ENCODE peak calls at places on chromosome 2, in nine cellular contexts. P is AG04450; B is fibroblast of the aortic adventitia; J is heart right ventricle; U is CD4-positive, alpha-beta T cell; Z is GM20000; Q is AG09309; O is bronchial epithelial cell; R is H9. N is an unnamed sample.
A peak's percentile ranks its signal among the peaks of the same experiment; 100 is the strongest.

GRCh38 chr2:209900638-209901037 is 101.8 kb upstream of the RPE start:
- DNase-seq in P (no peak), B (no peak), J (no peak), U (no peak), Z (no peak), Q (no peak), O (no peak), R (no peak), N (no peak)

GRCh38 chr2:176175729-176176074 is 12.8 kb upstream of the HOXD1 start:
- DNase-seq in P (no peak), B (no peak), J (no peak), U (no peak), Z (no peak), Q (no peak), O (no peak), R (no peak), N (no peak)

GRCh38 chr2:240991378-240992263 is 6.8 kb upstream of the SNED1 start:
- DNase-seq in P (peak; percentile 66), B (peak; percentile 88), J (peak; percentile 83), U (no peak), Z (no peak), Q (peak; percentile 69), O (peak; percentile 77), R (peak; percentile 42), N (peak; percentile 76)

GRCh38 chr2:53234548-53234903 is 533.1 kb upstream of the CHAC2 start:
- DNase-seq in P (peak; percentile 13), B (no peak), J (no peak), U (no peak), Z (no peak), Q (no peak), O (peak; percentile 3), R (peak; percentile 33), N (no peak)

GRCh38 chr2:98730053-98730850 is 680 bp downstream of the MGAT4A start:
- DNase-seq in P (no peak), B (peak; percentile 2), J (peak; percentile 42), U (peak; percentile 68), Z (no peak), Q (no peak), O (no peak), R (peak; percentile 42), N (no peak)

GRCh38 chr2:203463176-203463797 is 71.8 kb downstream of the RAPH1 start:
- DNase-seq in P (no peak), B (peak; percentile 80), J (no peak), U (no peak), Z (no peak), Q (no peak), O (no peak), R (no peak), N (no peak)

GRCh38 chr2:241575624-241576292 is 17.2 kb downstream of the BOK start:
- DNase-seq in P (no peak), B (no peak), J (no peak), U (no peak), Z (no peak), Q (no peak), O (no peak), R (peak; percentile 25), N (no peak)

GRCh38 chr2:151156943-151157705 is 104.5 kb downstream of the RBM43 start:
- DNase-seq in P (no peak), B (no peak), J (no peak), U (no peak), Z (no peak), Q (no peak), O (peak; percentile 28), R (no peak), N (no peak)

GRCh38 chr2:241111443-241111810 is 9.3 kb upstream of the MTERF4 start:
- DNase-seq in P (no peak), B (no peak), J (no peak), U (peak; percentile 53), Z (peak; percentile 75), Q (no peak), O (no peak), R (no peak), N (no peak)

GRCh38 chr2:216315817-216316603 is 56.3 kb downstream of the MARCHF4 start:
- DNase-seq in P (no peak), B (peak; percentile 63), J (no peak), U (no peak), Z (no peak), Q (no peak), O (peak; percentile 81), R (peak; percentile 42), N (peak; percentile 61)

GRCh38 chr2:203811491-203812221 is 55.9 kb upstream of the CTLA4 start:
- DNase-seq in P (peak; percentile 63), B (peak; percentile 88), J (peak; percentile 54), U (peak; percentile 62), Z (no peak), Q (peak; percentile 73), O (peak; percentile 89), R (no peak), N (peak; percentile 70)

DNA sequence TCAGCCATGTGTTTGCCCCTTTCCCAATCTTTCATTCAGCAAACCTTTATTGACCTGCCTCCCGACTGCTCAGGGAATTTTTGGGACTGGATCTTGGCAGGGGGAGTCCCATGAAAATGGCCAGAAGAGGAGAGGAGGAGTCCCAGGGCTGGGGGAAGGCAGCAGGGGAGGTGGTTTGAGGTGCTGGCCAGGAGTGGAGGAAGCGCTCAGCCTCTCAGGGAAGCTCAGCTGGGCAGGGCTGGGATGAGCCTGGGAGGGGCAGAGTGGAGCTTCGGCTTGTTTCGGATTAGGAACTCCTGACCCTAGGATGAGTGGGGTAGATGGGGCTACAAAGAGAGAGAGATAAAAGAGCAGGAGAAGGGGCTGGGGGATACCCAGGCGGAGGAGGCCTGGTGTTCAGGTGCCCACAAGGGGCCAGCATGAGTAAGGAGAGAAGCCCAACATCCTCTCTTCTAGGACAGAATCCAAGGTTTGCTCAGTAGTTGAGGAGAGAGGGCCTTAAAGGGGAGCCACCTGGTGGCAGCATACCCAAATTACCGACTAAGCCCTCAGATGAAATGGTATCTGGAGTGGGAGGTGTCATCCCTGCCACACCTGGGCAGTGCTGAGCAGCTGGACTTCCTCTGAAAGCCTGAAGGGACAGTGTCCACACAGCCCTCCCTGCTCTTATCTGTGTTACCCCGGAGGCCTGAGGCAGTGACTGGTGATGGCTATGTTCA is 91.1 kb downstream of the INHBB start:
- DNase-seq in P (no peak), B (peak; percentile 18), J (no peak), U (no peak), Z (peak; percentile 67), Q (no peak), O (peak; percentile 31), R (peak; percentile 89), N (no peak)
- TF ChIP-seq CTCF in P (peak; percentile 39), B (peak; percentile 22), J (peak; percentile 26), U (peak; percentile 16), Z (peak; percentile 20), Q (peak; percentile 50), O (peak; percentile 59), R (peak; percentile 91), N (peak; percentile 61)

DNA sequence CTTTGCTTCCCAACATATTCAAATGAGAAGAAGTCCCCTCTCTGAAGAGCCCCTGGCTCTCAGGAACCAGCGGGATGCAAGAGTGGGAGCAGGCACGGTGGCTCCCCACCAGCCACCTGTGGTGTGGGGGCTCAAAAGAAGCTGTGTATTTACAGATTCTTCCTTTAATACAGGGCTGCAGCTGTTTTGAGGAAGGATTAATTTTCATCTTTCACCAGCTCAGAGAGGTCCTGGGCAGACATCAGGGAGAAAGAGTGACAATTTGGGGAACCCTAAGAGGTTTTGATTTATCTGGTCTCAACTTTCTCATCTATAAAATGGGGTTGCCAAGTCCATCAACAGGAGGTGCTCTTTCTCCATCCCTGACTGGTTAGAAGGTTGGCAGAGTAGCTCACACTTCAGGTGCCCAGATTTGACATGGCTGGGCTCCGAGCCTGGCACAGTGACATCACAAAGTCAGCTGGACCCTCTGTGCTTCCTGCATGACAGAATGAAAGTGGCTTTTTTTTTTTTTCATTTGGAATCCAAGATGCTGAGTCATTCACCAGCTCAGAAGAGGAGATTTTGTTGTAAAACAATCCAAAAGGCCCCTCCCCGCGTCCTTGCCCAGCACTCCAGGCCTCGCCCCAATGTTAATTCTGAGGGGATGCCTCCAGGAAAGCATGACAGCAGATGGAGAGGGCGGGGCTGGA is 15.5 kb upstream of the SIX2 start:
- DNase-seq in P (peak; percentile 7), B (peak; percentile 97), J (no peak), U (no peak), Z (no peak), Q (peak; percentile 76), O (peak; percentile 90), R (no peak), N (peak; percentile 86)
- TF ChIP-seq CTCF in P (no peak), B (peak; percentile 40), J (no peak), U (no peak), Z (no peak), Q (peak; percentile 27), O (peak; percentile 50), R (peak; percentile 27), N (peak; percentile 47)

GRCh38 chr2:236305964-236306605 is 41.9 kb upstream of the ASB18 start:
- DNase-seq in P (no peak), B (no peak), J (no peak), U (no peak), Z (no peak), Q (no peak), O (no peak), R (no peak), N (no peak)

GRCh38 chr2:236306825-236307540 is 42.8 kb upstream of the ASB18 start:
- DNase-seq in P (no peak), B (no peak), J (no peak), U (no peak), Z (no peak), Q (no peak), O (no peak), R (no peak), N (no peak)

GRCh38 chr2:236308855-236309668 is 44.9 kb upstream of the ASB18 start:
- DNase-seq in P (no peak), B (no peak), J (no peak), U (no peak), Z (no peak), Q (no peak), O (no peak), R (no peak), N (no peak)

GRCh38 chr2:236311286-236311685 is 47.1 kb upstream of the ASB18 start:
- DNase-seq in P (no peak), B (no peak), J (no peak), U (no peak), Z (no peak), Q (no peak), O (no peak), R (no peak), N (no peak)

DNA sequence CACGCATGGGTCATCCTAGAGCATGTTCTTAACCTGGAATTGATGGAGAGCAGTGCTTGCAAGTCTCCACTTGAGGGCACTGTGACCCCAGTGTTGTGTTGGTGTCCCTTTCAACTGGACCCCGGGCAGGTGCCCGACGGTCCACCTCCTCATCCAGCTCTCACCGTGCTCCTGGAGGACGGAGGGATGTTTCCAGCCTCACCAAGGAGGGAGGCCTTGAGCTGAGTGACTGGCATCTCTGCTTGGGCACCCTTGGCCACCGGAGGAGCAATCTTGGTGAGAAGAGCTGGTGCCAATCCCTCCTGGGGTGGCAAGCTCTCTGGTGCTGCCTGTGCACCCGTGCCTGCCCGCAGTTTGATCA is 45.4 kb upstream of the ASB18 start:
- DNase-seq in P (no peak), B (peak; percentile 8), J (peak; percentile 9), U (no peak), Z (peak; percentile 42), Q (no peak), O (peak; percentile 34), R (peak; percentile 73), N (no peak)
- TF ChIP-seq CTCF in P (no peak), B (peak; percentile 41), J (peak; percentile 66), U (no peak), Z (peak; percentile 56), Q (peak; percentile 40), O (peak; percentile 73), R (peak; percentile 92), N (peak; percentile 49)

DNA sequence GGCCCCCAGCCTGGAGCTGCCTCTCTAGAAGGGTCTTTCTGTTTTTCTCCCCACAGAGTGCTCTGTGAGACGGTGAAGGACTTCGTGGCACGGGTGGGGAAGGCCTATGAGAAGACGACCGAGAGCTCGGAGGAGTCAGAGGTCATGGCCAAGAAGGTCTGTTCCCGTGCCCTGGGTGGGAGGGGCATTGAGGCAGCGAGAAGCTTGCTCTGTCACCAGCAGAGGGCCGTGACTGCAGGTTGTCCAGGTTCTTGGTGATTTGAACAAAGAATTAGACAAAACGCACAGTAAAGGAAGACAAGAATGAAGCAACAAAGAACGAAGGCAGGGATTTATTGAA is 93.9 kb downstream of the DGKD start:
- DNase-seq in P (no peak), B (no peak), J (no peak), U (no peak), Z (no peak), Q (no peak), O (peak; percentile 13), R (peak; percentile 67), N (no peak)
- TF ChIP-seq CTCF in P (peak; percentile 23), B (peak; percentile 23), J (no peak), U (no peak), Z (no peak), Q (peak; percentile 23), O (peak; percentile 37), R (peak; percentile 61), N (peak; percentile 42)